ENCODE peak calls at places on chromosome 2, in seven cellular contexts. Y is transverse colon; O is substantia nigra; G is GF-D8; I is iris pigment epithelial cell; Z is stimulated activated CD4-positive, alpha-beta T cell treated with anti-CD3 and anti-CD28 coated beads, Interleukin-1b, Interleukin-23, amount 100 ng/mL, for 24 hours; X is GM13977. J is an unnamed sample.

GRCh38 chr2:129880309-129880708 is 99.2 kb upstream of the RAB6C start:
- DNase-seq in Y (no peak), O (no peak), G (no peak), I (no peak), Z (no peak), X (no peak), J (no peak)

GRCh38 chr2:66897181-66897580 is 462.3 kb downstream of the MEIS1 start:
- DNase-seq in Y (no peak), O (no peak), G (no peak), I (peak; percentile 66), Z (no peak), X (no peak), J (no peak)

GRCh38 chr2:31997653-31998052 is 13.2 kb downstream of the MEMO1 start:
- DNase-seq in Y (no peak), O (no peak), G (no peak), I (peak; percentile 71), Z (no peak), X (no peak), J (no peak)

GRCh38 chr2:216829533-216829932 is 30.3 kb downstream of the TNP1 start:
- DNase-seq in Y (peak; percentile 55), O (no peak), G (no peak), I (peak; percentile 65), Z (no peak), X (no peak), J (no peak)

GRCh38 chr2:9618410-9618809 is 12.4 kb downstream of the YWHAQ start:
- DNase-seq in Y (no peak), O (no peak), G (no peak), I (no peak), Z (no peak), X (no peak), J (no peak)

GRCh38 chr2:105596522-105596921 is 148.2 kb upstream of the NCK2 start:
- DNase-seq in Y (no peak), O (no peak), G (no peak), I (no peak), Z (no peak), X (no peak), J (no peak)

GRCh38 chr2:132701810-132702209 is 31.8 kb upstream of the LYPD1 start:
- DNase-seq in Y (no peak), O (no peak), G (no peak), I (no peak), Z (no peak), X (no peak), J (no peak)

GRCh38 chr2:133760366-133760765 is 192.1 kb upstream of the NCKAP5 start:
- DNase-seq in Y (no peak), O (no peak), G (no peak), I (peak; percentile 81), Z (no peak), X (no peak), J (no peak)

GRCh38 chr2:219634171-219634940 is 6.9 kb downstream of the SLC4A3 start:
- DNase-seq in Y (no peak), O (no peak), G (no peak), I (no peak), Z (no peak), X (peak; percentile 12), J (no peak)

GRCh38 chr2:173657996-173658717 is 303.5 kb downstream of the CDCA7 start:
- DNase-seq in Y (no peak), O (no peak), G (no peak), I (peak; percentile 97), Z (no peak), X (no peak), J (peak; percentile 69)